ENCODE peak calls at places on chromosome 5, in four cellular contexts. One of them, this sample, is unnamed.

GRCh38 chr5:150513375-150514309 is 5.7 kb downstream of the NDST1 start:
- DNase-seq in stimulated activated naive B cell treated with anti-CD40 and anti-IgM and Interleukin-4, amounts not matched to agents 10 μg/mL and 1 μg/mL and 100 μg/mL, for 72 hours: no peak
- DNase-seq in suprapubic skin: no peak
- DNase-seq in glutamatergic neuron: peak
- DNase-seq in this sample: no peak

GRCh38 chr5:119945696-119946095 is 316.3 kb downstream of the FAM170A start:
- DNase-seq in stimulated activated naive B cell treated with anti-CD40 and anti-IgM and Interleukin-4, amounts not matched to agents 10 μg/mL and 1 μg/mL and 100 μg/mL, for 72 hours: no peak
- DNase-seq in suprapubic skin: no peak
- DNase-seq in glutamatergic neuron: no peak
- DNase-seq in this sample: no peak

GRCh38 chr5:173735171-173735570 is 118.7 kb upstream of the BOD1 start:
- DNase-seq in stimulated activated naive B cell treated with anti-CD40 and anti-IgM and Interleukin-4, amounts not matched to agents 10 μg/mL and 1 μg/mL and 100 μg/mL, for 72 hours: no peak
- DNase-seq in suprapubic skin: no peak
- DNase-seq in glutamatergic neuron: peak
- DNase-seq in this sample: no peak

GRCh38 chr5:32526815-32527214 is 58.5 kb upstream of the SUB1 start:
- DNase-seq in stimulated activated naive B cell treated with anti-CD40 and anti-IgM and Interleukin-4, amounts not matched to agents 10 μg/mL and 1 μg/mL and 100 μg/mL, for 72 hours: no peak
- DNase-seq in suprapubic skin: no peak
- DNase-seq in glutamatergic neuron: no peak
- DNase-seq in this sample: no peak

GRCh38 chr5:143638654-143639053 is 173.3 kb upstream of the HMHB1 start:
- DNase-seq in stimulated activated naive B cell treated with anti-CD40 and anti-IgM and Interleukin-4, amounts not matched to agents 10 μg/mL and 1 μg/mL and 100 μg/mL, for 72 hours: no peak
- DNase-seq in suprapubic skin: no peak
- DNase-seq in glutamatergic neuron: no peak
- DNase-seq in this sample: no peak

GRCh38 chr5:169431386-169431785 is 130.4 kb upstream of the SLIT3 start:
- DNase-seq in stimulated activated naive B cell treated with anti-CD40 and anti-IgM and Interleukin-4, amounts not matched to agents 10 μg/mL and 1 μg/mL and 100 μg/mL, for 72 hours: no peak
- DNase-seq in suprapubic skin: no peak
- DNase-seq in glutamatergic neuron: no peak
- DNase-seq in this sample: no peak

GRCh38 chr5:56471707-56472106 is 238.6 kb upstream of the ANKRD55 start:
- DNase-seq in stimulated activated naive B cell treated with anti-CD40 and anti-IgM and Interleukin-4, amounts not matched to agents 10 μg/mL and 1 μg/mL and 100 μg/mL, for 72 hours: no peak
- DNase-seq in suprapubic skin: no peak
- DNase-seq in glutamatergic neuron: no peak
- DNase-seq in this sample: no peak

GRCh38 chr5:9240431-9240830 is 305.4 kb downstream of the SEMA5A start:
- DNase-seq in stimulated activated naive B cell treated with anti-CD40 and anti-IgM and Interleukin-4, amounts not matched to agents 10 μg/mL and 1 μg/mL and 100 μg/mL, for 72 hours: no peak
- DNase-seq in suprapubic skin: no peak
- DNase-seq in glutamatergic neuron: no peak
- DNase-seq in this sample: no peak

GRCh38 chr5:111742595-111742994 is 14.4 kb downstream of the NREP start:
- DNase-seq in stimulated activated naive B cell treated with anti-CD40 and anti-IgM and Interleukin-4, amounts not matched to agents 10 μg/mL and 1 μg/mL and 100 μg/mL, for 72 hours: no peak
- DNase-seq in suprapubic skin: no peak
- DNase-seq in glutamatergic neuron: no peak
- DNase-seq in this sample: no peak

GRCh38 chr5:116778015-116778414 is 203.4 kb upstream of the SEMA6A start:
- DNase-seq in stimulated activated naive B cell treated with anti-CD40 and anti-IgM and Interleukin-4, amounts not matched to agents 10 μg/mL and 1 μg/mL and 100 μg/mL, for 72 hours: no peak
- DNase-seq in suprapubic skin: no peak
- DNase-seq in glutamatergic neuron: peak
- DNase-seq in this sample: no peak

GRCh38 chr5:134554319-134555222 is 29.1 kb downstream of the JADE2 start:
- DNase-seq in stimulated activated naive B cell treated with anti-CD40 and anti-IgM and Interleukin-4, amounts not matched to agents 10 μg/mL and 1 μg/mL and 100 μg/mL, for 72 hours: peak
- DNase-seq in suprapubic skin: no peak
- DNase-seq in glutamatergic neuron: no peak
- DNase-seq in this sample: peak

GRCh38 chr5:71969464-71969863 is 137.8 kb upstream of the MAP1B start:
- DNase-seq in stimulated activated naive B cell treated with anti-CD40 and anti-IgM and Interleukin-4, amounts not matched to agents 10 μg/mL and 1 μg/mL and 100 μg/mL, for 72 hours: no peak
- DNase-seq in suprapubic skin: no peak
- DNase-seq in glutamatergic neuron: no peak
- DNase-seq in this sample: no peak

GRCh38 chr5:91712718-91713117 is 329.6 kb upstream of the ARRDC3 start:
- DNase-seq in stimulated activated naive B cell treated with anti-CD40 and anti-IgM and Interleukin-4, amounts not matched to agents 10 μg/mL and 1 μg/mL and 100 μg/mL, for 72 hours: no peak
- DNase-seq in suprapubic skin: no peak
- DNase-seq in glutamatergic neuron: no peak
- DNase-seq in this sample: no peak